ENCODE peak calls at places on chromosomes 4 and X, in five cellular contexts. One of them, this sample, is unnamed.
A peak's percentile ranks its signal among the peaks of the same experiment; 100 is the strongest.

GRCh38 chr4:76758290-76758882 is 139.6 kb downstream of the SOWAHB start:
- DNase-seq in CD4-positive, CD25-positive, alpha-beta regulatory T cell: no peak
- DNase-seq in adrenal gland: peak; percentile 38
- DNase-seq in A549: peak; percentile 45
- DNase-seq in CD4-positive, alpha-beta T cell: no peak
- DNase-seq in this sample: peak; percentile 74

GRCh38 chrX:49071877-49072711 is 1.7 kb downstream of the PRAF2 start:
- DNase-seq in CD4-positive, CD25-positive, alpha-beta regulatory T cell: no peak
- DNase-seq in adrenal gland: peak; percentile 74
- DNase-seq in A549: no peak
- DNase-seq in CD4-positive, alpha-beta T cell: no peak
- DNase-seq in this sample: peak; percentile 15

GRCh38 chr4:87108142-87108546 is 112.3 kb downstream of the KLHL8 start:
- DNase-seq in CD4-positive, CD25-positive, alpha-beta regulatory T cell: no peak
- DNase-seq in CD4-positive, alpha-beta T cell: no peak
- DNase-seq in adrenal gland: peak; percentile 39
- DNase-seq in A549: peak; percentile 27
- DNase-seq in this sample: no peak

GRCh38 chr4:3514221-3514780 is 17.9 kb downstream of the LRPAP1 start:
- DNase-seq in CD4-positive, CD25-positive, alpha-beta regulatory T cell: no peak
- DNase-seq in A549: no peak
- DNase-seq in adrenal gland: no peak
- DNase-seq in CD4-positive, alpha-beta T cell: no peak
- DNase-seq in this sample: no peak

GRCh38 chrX:2500681-2501151 is at the start of the genes DHRSX and ZBED1:
- DNase-seq in CD4-positive, CD25-positive, alpha-beta regulatory T cell: peak; percentile 41
- DNase-seq in A549: peak; percentile 37
- DNase-seq in CD4-positive, alpha-beta T cell: peak; percentile 28
- DNase-seq in adrenal gland: peak; percentile 50
- DNase-seq in this sample: no peak

GRCh38 chr4:104424368-104424921 is 70.2 kb downstream of the CXXC4 start:
- DNase-seq in adrenal gland: no peak
- DNase-seq in CD4-positive, alpha-beta T cell: no peak
- DNase-seq in A549: no peak
- DNase-seq in CD4-positive, CD25-positive, alpha-beta regulatory T cell: no peak
- DNase-seq in this sample: no peak

GRCh38 chr4:138522366-138522765 is 280.2 kb upstream of the SLC7A11 start:
- DNase-seq in adrenal gland: no peak
- DNase-seq in CD4-positive, CD25-positive, alpha-beta regulatory T cell: no peak
- DNase-seq in A549: peak; percentile 10
- DNase-seq in CD4-positive, alpha-beta T cell: no peak
- DNase-seq in this sample: no peak

GRCh38 chrX:14902536-14902935 is 29.3 kb downstream of the MOSPD2 start:
- DNase-seq in CD4-positive, CD25-positive, alpha-beta regulatory T cell: no peak
- DNase-seq in adrenal gland: no peak
- DNase-seq in CD4-positive, alpha-beta T cell: no peak
- DNase-seq in A549: no peak
- DNase-seq in this sample: peak; percentile 1

GRCh38 chr4:182265881-182266280 is 22.7 kb downstream of the TENM3 start:
- DNase-seq in CD4-positive, alpha-beta T cell: no peak
- DNase-seq in A549: no peak
- DNase-seq in adrenal gland: no peak
- DNase-seq in CD4-positive, CD25-positive, alpha-beta regulatory T cell: no peak
- DNase-seq in this sample: no peak

GRCh38 chr4:130747842-130748241 is 1651.9 kb downstream of the C4orf33 start:
- DNase-seq in CD4-positive, CD25-positive, alpha-beta regulatory T cell: no peak
- DNase-seq in CD4-positive, alpha-beta T cell: no peak
- DNase-seq in A549: peak; percentile 7
- DNase-seq in adrenal gland: no peak
- DNase-seq in this sample: no peak

GRCh38 chr4:5722328-5722727 is 11.3 kb downstream of the EVC start:
- DNase-seq in CD4-positive, alpha-beta T cell: no peak
- DNase-seq in A549: peak; percentile 69
- DNase-seq in CD4-positive, CD25-positive, alpha-beta regulatory T cell: no peak
- DNase-seq in adrenal gland: no peak
- DNase-seq in this sample: no peak

GRCh38 chr4:5798447-5798846 is 87.4 kb downstream of the EVC start:
- DNase-seq in adrenal gland: no peak
- DNase-seq in CD4-positive, CD25-positive, alpha-beta regulatory T cell: no peak
- DNase-seq in CD4-positive, alpha-beta T cell: no peak
- DNase-seq in A549: no peak
- DNase-seq in this sample: no peak

GRCh38 chr4:105130945-105131344 is 15.7 kb upstream of the TET2 start:
- DNase-seq in CD4-positive, alpha-beta T cell: no peak
- DNase-seq in CD4-positive, CD25-positive, alpha-beta regulatory T cell: no peak
- DNase-seq in adrenal gland: no peak
- DNase-seq in A549: no peak
- DNase-seq in this sample: no peak

GRCh38 chr4:122636697-122637096 is 15.8 kb upstream of the IL21 start:
- DNase-seq in adrenal gland: no peak
- DNase-seq in CD4-positive, alpha-beta T cell: no peak
- DNase-seq in CD4-positive, CD25-positive, alpha-beta regulatory T cell: no peak
- DNase-seq in A549: no peak
- DNase-seq in this sample: no peak

GRCh38 chr4:83022724-83023427 is 12.1 kb upstream of the COPS4 start:
- DNase-seq in A549: no peak
- DNase-seq in CD4-positive, alpha-beta T cell: no peak
- DNase-seq in adrenal gland: no peak
- DNase-seq in CD4-positive, CD25-positive, alpha-beta regulatory T cell: no peak
- DNase-seq in this sample: no peak

GRCh38 chrX:129688097-129688496 is 33.3 kb upstream of the APLN start:
- DNase-seq in CD4-positive, alpha-beta T cell: no peak
- DNase-seq in A549: no peak
- DNase-seq in adrenal gland: no peak
- DNase-seq in CD4-positive, CD25-positive, alpha-beta regulatory T cell: no peak
- DNase-seq in this sample: no peak

GRCh38 chrX:116317409-116317808 is 119.0 kb upstream of the SLC6A14 start:
- DNase-seq in adrenal gland: no peak
- DNase-seq in CD4-positive, alpha-beta T cell: no peak
- DNase-seq in A549: no peak
- DNase-seq in CD4-positive, CD25-positive, alpha-beta regulatory T cell: no peak
- DNase-seq in this sample: no peak

GRCh38 chrX:150664290-150664689 is 28.9 kb upstream of the MTMR1 start:
- DNase-seq in CD4-positive, alpha-beta T cell: no peak
- DNase-seq in CD4-positive, CD25-positive, alpha-beta regulatory T cell: no peak
- DNase-seq in adrenal gland: peak; percentile 64
- DNase-seq in A549: no peak
- DNase-seq in this sample: no peak

GRCh38 chr4:133096972-133097371 is 52.1 kb upstream of the PCDH10 start:
- DNase-seq in CD4-positive, CD25-positive, alpha-beta regulatory T cell: no peak
- DNase-seq in adrenal gland: no peak
- DNase-seq in A549: no peak
- DNase-seq in CD4-positive, alpha-beta T cell: no peak
- DNase-seq in this sample: no peak

GRCh38 chrX:16603822-16604221 is 46.1 kb upstream of the S100G start:
- DNase-seq in CD4-positive, alpha-beta T cell: no peak
- DNase-seq in adrenal gland: no peak
- DNase-seq in A549: no peak
- DNase-seq in CD4-positive, CD25-positive, alpha-beta regulatory T cell: no peak
- DNase-seq in this sample: no peak

GRCh38 chr4:18318682-18319410 is 297.3 kb upstream of the LCORL start:
- DNase-seq in CD4-positive, alpha-beta T cell: no peak
- DNase-seq in A549: no peak
- DNase-seq in adrenal gland: peak; percentile 70
- DNase-seq in CD4-positive, CD25-positive, alpha-beta regulatory T cell: no peak
- DNase-seq in this sample: no peak

GRCh38 chrX:28920554-28920953 is 333.3 kb downstream of the IL1RAPL1 start:
- DNase-seq in A549: no peak
- DNase-seq in CD4-positive, CD25-positive, alpha-beta regulatory T cell: no peak
- DNase-seq in adrenal gland: no peak
- DNase-seq in CD4-positive, alpha-beta T cell: no peak
- DNase-seq in this sample: no peak

GRCh38 chr4:54318904-54319303 is 89.8 kb downstream of the PDGFRA start:
- DNase-seq in A549: peak; percentile 54
- DNase-seq in CD4-positive, CD25-positive, alpha-beta regulatory T cell: no peak
- DNase-seq in adrenal gland: no peak
- DNase-seq in CD4-positive, alpha-beta T cell: no peak
- DNase-seq in this sample: no peak

GRCh38 chr4:1039493-1040343 is 28.3 kb downstream of the FGFRL1 start:
- DNase-seq in adrenal gland: peak; percentile 71
- DNase-seq in CD4-positive, alpha-beta T cell: no peak
- DNase-seq in A549: no peak
- DNase-seq in CD4-positive, CD25-positive, alpha-beta regulatory T cell: no peak
- DNase-seq in this sample: no peak

GRCh38 chr4:15913631-15913970 is 24.9 kb downstream of the FGFBP1 start:
- DNase-seq in A549: peak; percentile 72
- DNase-seq in adrenal gland: no peak
- DNase-seq in CD4-positive, alpha-beta T cell: no peak
- DNase-seq in CD4-positive, CD25-positive, alpha-beta regulatory T cell: no peak
- DNase-seq in this sample: no peak

GRCh38 chr4:88605744-88606143 is 13.5 kb downstream of the HERC3 start:
- DNase-seq in A549: no peak
- DNase-seq in CD4-positive, alpha-beta T cell: no peak
- DNase-seq in adrenal gland: no peak
- DNase-seq in CD4-positive, CD25-positive, alpha-beta regulatory T cell: no peak
- DNase-seq in this sample: no peak

DNA sequence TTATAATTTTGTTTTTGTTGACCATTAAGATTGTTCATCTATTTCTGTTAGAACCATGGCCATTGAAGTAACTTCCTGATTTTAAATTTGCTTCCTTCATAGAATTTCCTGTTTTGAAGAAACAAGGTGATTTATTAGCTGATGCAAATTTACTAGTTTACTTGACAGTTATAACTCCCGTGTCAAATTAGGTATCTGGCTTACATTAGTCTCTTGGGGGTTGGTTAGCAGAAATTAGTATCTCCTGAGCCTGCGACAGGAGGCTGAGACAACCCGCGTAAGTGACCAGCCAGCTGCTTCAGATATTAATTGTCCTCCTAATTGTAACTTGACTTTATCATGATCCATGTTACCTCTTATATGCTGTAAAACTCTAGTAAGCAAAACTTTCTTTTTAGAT is 154.3 kb downstream of the CFAP299 start:
- DNase-seq in CD4-positive, alpha-beta T cell: no peak
- DNase-seq in CD4-positive, CD25-positive, alpha-beta regulatory T cell: no peak
- DNase-seq in adrenal gland: no peak
- DNase-seq in A549: no peak
- DNase-seq in this sample: no peak
- H3K27ac ChIP-seq in CD4-positive, alpha-beta T cell: no peak overlapping the region
- H3K27ac ChIP-seq in CD4-positive, CD25-positive, alpha-beta regulatory T cell: no peak overlapping the region
- H3K27ac ChIP-seq in adrenal gland: no peak overlapping the region
- H3K27ac ChIP-seq in A549: no peak overlapping the region
- H3K27ac ChIP-seq in this sample: no peak overlapping the region

DNA sequence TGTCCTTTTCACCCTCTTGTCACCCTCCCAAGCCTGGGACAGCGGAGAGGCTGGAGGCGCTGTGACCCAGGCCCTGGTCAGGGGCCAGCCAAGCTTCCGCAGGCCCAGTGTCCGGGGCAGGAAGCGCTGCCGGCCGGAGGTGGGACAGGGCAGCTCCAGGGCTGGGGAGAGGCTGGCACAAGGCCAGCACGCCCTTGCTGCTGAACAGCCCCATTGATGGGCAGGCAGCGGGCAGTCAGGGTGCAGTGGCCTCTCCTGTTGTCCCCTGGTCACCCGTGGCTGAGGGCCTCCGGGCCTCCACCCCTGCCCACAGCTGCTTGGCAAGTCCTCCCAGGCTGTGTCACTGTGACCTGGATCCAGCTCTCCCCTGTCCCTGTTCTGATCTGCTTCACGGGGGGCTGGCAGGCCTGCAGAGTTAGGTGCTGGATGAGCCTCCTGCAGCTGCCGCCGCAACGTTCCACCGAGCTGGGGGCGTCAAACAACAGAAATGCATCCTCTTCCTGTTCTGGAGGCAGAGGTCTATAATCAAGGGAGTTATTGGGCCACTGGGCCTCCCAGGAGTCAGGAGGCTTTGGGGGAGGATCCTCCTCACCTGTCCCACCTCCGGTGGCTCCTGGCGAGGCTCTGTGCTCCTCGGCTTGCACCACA is 107.9 kb downstream of the PSAPL1 start:
- DNase-seq in A549: no peak
- DNase-seq in adrenal gland: no peak
- DNase-seq in CD4-positive, alpha-beta T cell: no peak
- DNase-seq in CD4-positive, CD25-positive, alpha-beta regulatory T cell: no peak
- DNase-seq in this sample: peak; percentile 51
- H3K27ac ChIP-seq in A549: no peak overlapping the region
- H3K27ac ChIP-seq in adrenal gland: no peak overlapping the region
- H3K27ac ChIP-seq in CD4-positive, alpha-beta T cell: no peak overlapping the region
- H3K27ac ChIP-seq in CD4-positive, CD25-positive, alpha-beta regulatory T cell: no peak overlapping the region
- H3K27ac ChIP-seq in this sample: peak overlapping the region; percentile 96

DNA sequence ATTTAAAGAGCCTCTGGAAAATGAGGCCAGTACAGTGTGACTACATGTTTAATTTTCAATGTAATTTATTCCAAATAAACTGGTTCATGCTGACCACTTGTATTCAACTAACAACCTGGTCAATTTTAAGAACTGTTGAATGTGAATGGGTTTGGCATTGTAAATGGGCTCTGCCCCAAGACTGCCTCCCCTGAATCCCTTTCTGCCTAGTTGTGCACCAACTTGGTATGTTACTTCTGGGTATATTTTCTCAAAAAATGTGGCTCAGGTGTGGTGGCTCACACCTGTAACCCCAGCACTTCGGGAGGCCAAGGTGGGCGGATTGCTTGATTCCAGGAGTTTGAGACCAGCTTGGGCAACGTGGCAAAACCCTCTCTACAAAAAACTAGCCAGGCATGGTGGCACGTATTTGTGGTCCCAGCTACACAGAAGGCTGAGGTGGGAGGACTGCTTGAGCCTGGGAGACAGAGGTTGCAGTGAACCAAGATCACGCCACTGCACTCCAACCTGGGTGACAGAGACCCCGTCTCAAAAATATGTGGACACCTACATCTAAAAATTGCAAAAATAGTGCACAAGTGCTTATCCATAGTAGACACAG is 7.2 kb downstream of the RPL9 start:
- DNase-seq in CD4-positive, alpha-beta T cell: no peak
- DNase-seq in A549: no peak
- DNase-seq in adrenal gland: no peak
- DNase-seq in CD4-positive, CD25-positive, alpha-beta regulatory T cell: no peak
- DNase-seq in this sample: no peak
- H3K27ac ChIP-seq in CD4-positive, alpha-beta T cell: no peak overlapping the region
- H3K27ac ChIP-seq in A549: no peak overlapping the region
- H3K27ac ChIP-seq in adrenal gland: no peak overlapping the region
- H3K27ac ChIP-seq in CD4-positive, CD25-positive, alpha-beta regulatory T cell: no peak overlapping the region
- H3K27ac ChIP-seq in this sample: no peak overlapping the region

GRCh38 chr4:113452868-113453620 is 308.5 kb downstream of the CAMK2D start:
- DNase-seq in A549: peak; percentile 31
- DNase-seq in CD4-positive, alpha-beta T cell: no peak
- DNase-seq in CD4-positive, CD25-positive, alpha-beta regulatory T cell: no peak
- DNase-seq in adrenal gland: peak; percentile 34
- DNase-seq in this sample: no peak
- H3K27ac ChIP-seq in A549: no peak overlapping the region
- H3K27ac ChIP-seq in CD4-positive, alpha-beta T cell: no peak overlapping the region
- H3K27ac ChIP-seq in CD4-positive, CD25-positive, alpha-beta regulatory T cell: no peak overlapping the region
- H3K27ac ChIP-seq in adrenal gland: no peak overlapping the region
- H3K27ac ChIP-seq in this sample: peak overlapping the region; percentile 39

DNA sequence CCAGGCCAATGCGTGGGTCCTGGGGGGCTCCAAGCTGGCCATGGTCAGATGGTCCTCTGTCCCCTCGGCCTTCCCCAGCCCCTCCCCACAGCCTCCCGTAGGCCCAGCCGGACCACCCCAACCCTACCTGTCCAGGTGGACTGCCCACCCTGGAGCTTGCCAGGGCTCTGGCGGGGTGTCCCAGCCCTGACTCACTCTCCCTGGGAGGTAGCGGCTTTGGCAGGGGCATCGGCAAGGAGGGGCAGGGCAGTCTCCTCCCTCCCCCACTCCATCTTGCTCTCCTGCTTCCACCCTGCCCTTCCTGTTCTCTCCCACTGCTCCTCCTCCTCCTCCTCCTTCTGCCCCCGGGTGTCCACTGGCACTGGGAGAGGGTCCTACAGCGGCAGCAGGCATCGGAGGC is 7.4 kb downstream of the BGN start:
- DNase-seq in CD4-positive, alpha-beta T cell: no peak
- DNase-seq in A549: no peak
- DNase-seq in CD4-positive, CD25-positive, alpha-beta regulatory T cell: no peak
- DNase-seq in adrenal gland: no peak
- DNase-seq in this sample: no peak
- H3K27ac ChIP-seq in CD4-positive, alpha-beta T cell: no peak overlapping the region
- H3K27ac ChIP-seq in A549: no peak overlapping the region
- H3K27ac ChIP-seq in CD4-positive, CD25-positive, alpha-beta regulatory T cell: no peak overlapping the region
- H3K27ac ChIP-seq in adrenal gland: no peak overlapping the region
- H3K27ac ChIP-seq in this sample: no peak overlapping the region

This sample was measured in substantia nigra.